ENCODE peak calls at places on chromosomes 7 and 10, in nine cellular contexts. B, Q, X, Z, E, W, I, T and U are unnamed samples.
A peak's percentile ranks its signal among the peaks of the same experiment; 100 is the strongest.

GRCh38 chr10:16470747-16471146 is 33.9 kb downstream of the PTER start:
- DNase-seq in B (no peak), Q (no peak), X (no peak), Z (no peak), E (no peak), W (no peak), I (no peak), T (no peak), U (no peak)

GRCh38 chr10:123129553-123130271 is 6.1 kb upstream of the HMX3 start:
- DNase-seq in B (no peak), Q (no peak), X (no peak), Z (no peak), E (no peak), W (peak; percentile 64), I (no peak), T (no peak), U (no peak)

GRCh38 chr10:89355373-89355772 is 22.5 kb upstream of the IFIT1B start:
- DNase-seq in B (peak; percentile 85), Q (peak; percentile 27), X (peak; percentile 71), Z (peak; percentile 95), E (no peak), W (peak; percentile 32), I (no peak), T (no peak), U (no peak)

GRCh38 chr7:129529643-129530042 is 27.3 kb downstream of the SMKR1 start:
- DNase-seq in B (no peak), Q (no peak), X (no peak), Z (no peak), E (no peak), W (no peak), I (no peak), T (no peak), U (no peak)

GRCh38 chr7:9488555-9488954 is 1055.1 kb downstream of the NXPH1 start:
- DNase-seq in B (peak; percentile 76), Q (peak; percentile 1), X (peak; percentile 79), Z (peak; percentile 62), E (no peak), W (peak; percentile 48), I (no peak), T (no peak), U (no peak)

GRCh38 chr10:6336013-6336412 is 133.3 kb downstream of the PFKFB3 start:
- DNase-seq in B (no peak), Q (no peak), X (no peak), Z (no peak), E (no peak), W (no peak), I (no peak), T (no peak), U (no peak)

GRCh38 chr10:35089641-35090161 is 440 bp downstream of the CUL2 start:
- DNase-seq in B (peak; percentile 2), Q (peak; percentile 44), X (peak; percentile 35), Z (peak; percentile 44), E (no peak), W (peak; percentile 8), I (no peak), T (peak; percentile 13), U (peak; percentile 1)

GRCh38 chr7:15288746-15289145 is 273.1 kb downstream of the AGMO start:
- DNase-seq in B (peak; percentile 40), Q (peak; percentile 93), X (peak; percentile 11), Z (peak; percentile 7), E (no peak), W (no peak), I (no peak), T (no peak), U (no peak)

GRCh38 chr7:95389516-95389915 is 6.7 kb downstream of the PON3 start:
- DNase-seq in B (no peak), Q (no peak), X (no peak), Z (no peak), E (no peak), W (no peak), I (no peak), T (no peak), U (no peak)

GRCh38 chr7:4837041-4837813 is 24.6 kb downstream of the PAPOLB start:
- DNase-seq in B (peak; percentile 38), Q (no peak), X (peak; percentile 41), Z (no peak), E (peak; percentile 45), W (no peak), I (no peak), T (no peak), U (no peak)

GRCh38 chr10:123884907-123885381 is 6.7 kb downstream of the CPXM2 start:
- DNase-seq in B (no peak), Q (no peak), X (no peak), Z (no peak), E (no peak), W (peak; percentile 8), I (no peak), T (no peak), U (no peak)

GRCh38 chr10:121668336-121669009 is 70.2 kb upstream of the FGFR2 start:
- DNase-seq in B (no peak), Q (no peak), X (peak; percentile 42), Z (no peak), E (no peak), W (peak; percentile 38), I (peak; percentile 56), T (no peak), U (no peak)

GRCh38 chr7:108014200-108014599 is 11.2 kb upstream of the LAMB1 start:
- DNase-seq in B (peak; percentile 70), Q (no peak), X (peak; percentile 42), Z (no peak), E (no peak), W (no peak), I (no peak), T (no peak), U (no peak)

GRCh38 chr7:15309891-15310290 is 251.9 kb downstream of the AGMO start:
- DNase-seq in B (peak; percentile 78), Q (peak; percentile 37), X (peak; percentile 59), Z (peak; percentile 62), E (no peak), W (peak; percentile 49), I (no peak), T (no peak), U (no peak)

GRCh38 chr10:85105614-85106013 is 777.2 kb downstream of the CCSER2 start:
- DNase-seq in B (no peak), Q (no peak), X (no peak), Z (no peak), E (no peak), W (no peak), I (peak; percentile 55), T (no peak), U (no peak)

GRCh38 chr7:148505955-148506354 is 84.6 kb upstream of the C7orf33 start:
- DNase-seq in B (no peak), Q (no peak), X (no peak), Z (no peak), E (no peak), W (no peak), I (no peak), T (no peak), U (no peak)

GRCh38 chr10:36899652-36900051 is 225.7 kb upstream of the ANKRD30A start:
- DNase-seq in B (no peak), Q (no peak), X (no peak), Z (no peak), E (no peak), W (no peak), I (no peak), T (peak; percentile 4), U (no peak)

GRCh38 chr7:74479961-74480829 is 26.5 kb downstream of the GTF2IRD1 start:
- DNase-seq in B (peak; percentile 72), Q (peak; percentile 89), X (peak; percentile 85), Z (peak; percentile 82), E (no peak), W (peak; percentile 63), I (peak; percentile 78), T (no peak), U (no peak)

GRCh38 chr7:28556671-28557070 is 144.4 kb downstream of the CREB5 start:
- DNase-seq in B (no peak), Q (no peak), X (no peak), Z (no peak), E (no peak), W (no peak), I (no peak), T (no peak), U (no peak)

GRCh38 chr7:28560771-28561170 is 148.5 kb downstream of the CREB5 start:
- DNase-seq in B (no peak), Q (no peak), X (no peak), Z (no peak), E (no peak), W (no peak), I (no peak), T (no peak), U (no peak)

GRCh38 chr7:28556036-28556435 is 143.7 kb downstream of the CREB5 start:
- DNase-seq in B (no peak), Q (no peak), X (no peak), Z (no peak), E (no peak), W (no peak), I (no peak), T (no peak), U (no peak)

GRCh38 chr7:28554791-28555471 is 142.6 kb downstream of the CREB5 start:
- DNase-seq in B (no peak), Q (no peak), X (no peak), Z (no peak), E (no peak), W (no peak), I (no peak), T (no peak), U (no peak)

GRCh38 chr7:28558236-28558635 is 145.9 kb downstream of the CREB5 start:
- DNase-seq in B (no peak), Q (no peak), X (no peak), Z (no peak), E (no peak), W (no peak), I (no peak), T (no peak), U (no peak)
- TF ChIP-seq CTCF in B (no peak), Q (no peak), X (no peak), Z (no peak), E (no peak), W (no peak), I (no peak), T (no peak), U (no peak)

DNA sequence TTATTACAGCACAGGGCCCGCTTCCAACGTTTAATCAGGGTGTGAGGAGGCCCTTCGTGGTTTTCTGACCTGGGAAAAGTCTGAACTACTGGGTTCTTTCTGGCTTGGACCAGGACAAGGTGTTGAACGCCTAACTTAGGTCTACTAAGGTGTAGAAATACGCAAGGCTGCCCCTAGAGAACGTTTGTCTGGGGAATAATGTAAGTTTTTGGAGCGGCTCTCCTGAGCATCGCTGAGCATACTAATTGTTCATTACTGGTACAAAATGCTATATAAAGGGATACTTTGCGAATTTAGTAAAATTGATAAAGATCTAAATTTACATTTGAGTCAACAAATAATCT is 32.4 kb upstream of the TOMM7 start:
- DNase-seq in B (no peak), Q (no peak), X (no peak), Z (no peak), E (no peak), W (no peak), I (no peak), T (peak; percentile 25), U (no peak)
- TF ChIP-seq CTCF in B (no peak), Q (peak; percentile 2), X (peak; percentile 7), Z (no peak), E (no peak), W (no peak), I (no peak), T (no peak), U (no peak)

GRCh38 chr10:32189400-32190084 is 133.3 kb upstream of the KIF5B start:
- DNase-seq in B (peak; percentile 15), Q (peak; percentile 26), X (peak; percentile 47), Z (peak; percentile 44), E (no peak), W (peak; percentile 20), I (no peak), T (no peak), U (no peak)
- TF ChIP-seq CTCF in B (peak; percentile 2), Q (peak; percentile 43), X (peak; percentile 32), Z (peak; percentile 32), E (peak; percentile 17), W (peak; percentile 3), I (no peak), T (peak; percentile 12), U (no peak)

GRCh38 chr7:55124989-55125875 is 106.4 kb downstream of the EGFR start:
- DNase-seq in B (peak; percentile 54), Q (peak; percentile 63), X (no peak), Z (peak; percentile 64), E (no peak), W (no peak), I (no peak), T (no peak), U (no peak)
- TF ChIP-seq CTCF in B (no peak), Q (no peak), X (peak; percentile 8), Z (peak; percentile 12), E (no peak), W (no peak), I (no peak), T (no peak), U (no peak)